ENCODE peak calls at places on chromosome 21, in eight cellular contexts. Z is amniotic stem cell; V is naive B cell; B is EH; A is EL; L is CD4-positive, alpha-beta T cell; W is effector CD8-positive, alpha-beta T cell; Y is iPS DF 19.7. J is an unnamed sample.

GRCh38 chr21:45920824-45921600 is 60.6 kb upstream of the COL6A1 start:
- DNase-seq in Z (peak), V (no peak), B (peak), A (peak), L (no peak), W (no peak), Y (no peak), J (no peak)

GRCh38 chr21:36323032-36323431 is 3.0 kb downstream of the MORC3 start:
- DNase-seq in Z (no peak), V (peak), B (peak), A (peak), L (no peak), W (no peak), Y (no peak), J (no peak)

GRCh38 chr21:34865922-34866271 is 183.2 kb downstream of the RUNX1 start:
- DNase-seq in Z (no peak), V (peak), B (peak), A (no peak), L (no peak), W (no peak), Y (peak), J (no peak)

GRCh38 chr21:31656199-31657095 is 3.0 kb upstream of the SOD1 start:
- DNase-seq in Z (no peak), V (no peak), B (no peak), A (peak), L (no peak), W (no peak), Y (no peak), J (no peak)

GRCh38 chr21:41580758-41581554 is 73.0 kb upstream of the TMPRSS2 start:
- DNase-seq in Z (no peak), V (no peak), B (no peak), A (no peak), L (no peak), W (no peak), Y (no peak), J (no peak)

GRCh38 chr21:17250651-17251294 is 262.1 kb upstream of the CXADR start:
- DNase-seq in Z (no peak), V (no peak), B (no peak), A (peak), L (no peak), W (no peak), Y (no peak), J (peak)

GRCh38 chr21:25385912-25386474 is 221.3 kb downstream of the MRPL39 start:
- DNase-seq in Z (peak), V (peak), B (peak), A (peak), L (no peak), W (no peak), Y (peak), J (peak)

GRCh38 chr21:38438476-38438893 is 59.8 kb downstream of the ERG start:
- DNase-seq in Z (no peak), V (no peak), B (peak), A (peak), L (no peak), W (no peak), Y (no peak), J (no peak)

GRCh38 chr21:33112670-33113596 is 43.0 kb downstream of the OLIG1 start:
- DNase-seq in Z (no peak), V (no peak), B (no peak), A (no peak), L (no peak), W (no peak), Y (no peak), J (no peak)

GRCh38 chr21:17818158-17819113 is 720 bp downstream of the C21orf91 start:
- DNase-seq in Z (no peak), V (peak), B (peak), A (peak), L (peak), W (peak), Y (no peak), J (peak)

GRCh38 chr21:31383770-31384169 is 39.7 kb upstream of the TIAM1 start:
- DNase-seq in Z (no peak), V (no peak), B (no peak), A (no peak), L (no peak), W (no peak), Y (no peak), J (no peak)

GRCh38 chr21:44317871-44318270 is 18.0 kb downstream of the PFKL start:
- DNase-seq in Z (no peak), V (no peak), B (no peak), A (no peak), L (no peak), W (no peak), Y (no peak), J (no peak)

GRCh38 chr21:39675595-39675994 is 62.9 kb downstream of the B3GALT5 start:
- DNase-seq in Z (no peak), V (no peak), B (no peak), A (no peak), L (no peak), W (no peak), Y (no peak), J (no peak)

GRCh38 chr21:45147473-45148315 is 73.3 kb downstream of the ADARB1 start:
- DNase-seq in Z (no peak), V (no peak), B (no peak), A (peak), L (no peak), W (no peak), Y (no peak), J (peak)

J was measured in NCI-H2171.